ENCODE peak calls at places on chromosomes 6 and 20, in six cellular contexts. One of them, this sample, is unnamed.

GRCh38 chr6:39896701-39897100 is 37.6 kb downstream of the MOCS1 start:
- DNase-seq in CD8-positive, alpha-beta T cell: no peak
- DNase-seq in dorsolateral prefrontal cortex: no peak
- DNase-seq in body of pancreas: no peak
- DNase-seq in right lobe of liver: peak
- DNase-seq in Panc1: no peak
- DNase-seq in this sample: no peak

GRCh38 chr20:1825492-1825891 is 69.7 kb upstream of the SIRPA start:
- DNase-seq in CD8-positive, alpha-beta T cell: no peak
- DNase-seq in dorsolateral prefrontal cortex: no peak
- DNase-seq in body of pancreas: no peak
- DNase-seq in right lobe of liver: no peak
- DNase-seq in Panc1: no peak
- DNase-seq in this sample: no peak

GRCh38 chr6:166599158-166599557 is 12.7 kb upstream of the RAMACL start:
- DNase-seq in CD8-positive, alpha-beta T cell: no peak
- DNase-seq in dorsolateral prefrontal cortex: no peak
- DNase-seq in body of pancreas: no peak
- DNase-seq in right lobe of liver: no peak
- DNase-seq in Panc1: no peak
- DNase-seq in this sample: no peak

GRCh38 chr6:34459899-34460593 is 5.8 kb upstream of the PACSIN1 start:
- DNase-seq in CD8-positive, alpha-beta T cell: peak
- DNase-seq in dorsolateral prefrontal cortex: peak
- DNase-seq in body of pancreas: peak
- DNase-seq in right lobe of liver: peak
- DNase-seq in Panc1: peak
- DNase-seq in this sample: no peak

GRCh38 chr20:48766205-48766604 is 61.6 kb downstream of the PREX1 start:
- DNase-seq in CD8-positive, alpha-beta T cell: no peak
- DNase-seq in dorsolateral prefrontal cortex: no peak
- DNase-seq in body of pancreas: no peak
- DNase-seq in right lobe of liver: no peak
- DNase-seq in Panc1: no peak
- DNase-seq in this sample: no peak

GRCh38 chr20:21181028-21181427 is 55.1 kb downstream of the KIZ start:
- DNase-seq in CD8-positive, alpha-beta T cell: no peak
- DNase-seq in dorsolateral prefrontal cortex: no peak
- DNase-seq in body of pancreas: no peak
- DNase-seq in right lobe of liver: no peak
- DNase-seq in Panc1: no peak
- DNase-seq in this sample: no peak

GRCh38 chr6:164756142-164756541 is 553.3 kb downstream of the C6orf118 start:
- DNase-seq in CD8-positive, alpha-beta T cell: no peak
- DNase-seq in dorsolateral prefrontal cortex: no peak
- DNase-seq in body of pancreas: no peak
- DNase-seq in right lobe of liver: no peak
- DNase-seq in Panc1: no peak
- DNase-seq in this sample: no peak

GRCh38 chr6:143396497-143397228 is 53.8 kb downstream of the ADAT2 start:
- DNase-seq in CD8-positive, alpha-beta T cell: no peak
- DNase-seq in dorsolateral prefrontal cortex: peak
- DNase-seq in body of pancreas: peak
- DNase-seq in right lobe of liver: no peak
- DNase-seq in Panc1: no peak
- DNase-seq in this sample: no peak

GRCh38 chr20:772806-773205 is 4.5 kb upstream of the SLC52A3 start:
- DNase-seq in CD8-positive, alpha-beta T cell: no peak
- DNase-seq in dorsolateral prefrontal cortex: no peak
- DNase-seq in body of pancreas: no peak
- DNase-seq in right lobe of liver: no peak
- DNase-seq in Panc1: no peak
- DNase-seq in this sample: no peak

GRCh38 chr20:4774209-4774608 is 52.5 kb downstream of the PRND start:
- DNase-seq in CD8-positive, alpha-beta T cell: no peak
- DNase-seq in dorsolateral prefrontal cortex: no peak
- DNase-seq in body of pancreas: no peak
- DNase-seq in right lobe of liver: no peak
- DNase-seq in Panc1: no peak
- DNase-seq in this sample: no peak

GRCh38 chr6:21808551-21809181 is 215.1 kb downstream of the SOX4 start:
- DNase-seq in CD8-positive, alpha-beta T cell: no peak
- DNase-seq in dorsolateral prefrontal cortex: no peak
- DNase-seq in body of pancreas: peak
- DNase-seq in right lobe of liver: no peak
- DNase-seq in Panc1: no peak
- DNase-seq in this sample: no peak

GRCh38 chr6:87929843-87930288 is 117.8 kb upstream of the SPACA1 start:
- DNase-seq in CD8-positive, alpha-beta T cell: peak
- DNase-seq in dorsolateral prefrontal cortex: peak
- DNase-seq in body of pancreas: peak
- DNase-seq in right lobe of liver: peak
- DNase-seq in Panc1: peak
- DNase-seq in this sample: peak

GRCh38 chr6:154792761-154793160 is 59.5 kb downstream of the SCAF8 start:
- DNase-seq in CD8-positive, alpha-beta T cell: no peak
- DNase-seq in dorsolateral prefrontal cortex: no peak
- DNase-seq in body of pancreas: no peak
- DNase-seq in right lobe of liver: no peak
- DNase-seq in Panc1: no peak
- DNase-seq in this sample: no peak

GRCh38 chr6:63671098-63671754 is 35.6 kb downstream of the PHF3 start:
- DNase-seq in CD8-positive, alpha-beta T cell: no peak
- DNase-seq in dorsolateral prefrontal cortex: no peak
- DNase-seq in body of pancreas: no peak
- DNase-seq in right lobe of liver: no peak
- DNase-seq in Panc1: no peak
- DNase-seq in this sample: no peak

GRCh38 chr6:89612121-89612520 is 26.4 kb downstream of the LYRM2 start:
- DNase-seq in CD8-positive, alpha-beta T cell: no peak
- DNase-seq in dorsolateral prefrontal cortex: no peak
- DNase-seq in body of pancreas: no peak
- DNase-seq in right lobe of liver: no peak
- DNase-seq in Panc1: no peak
- DNase-seq in this sample: no peak
- TF ChIP-seq CTCF in CD8-positive, alpha-beta T cell: no peak
- TF ChIP-seq CTCF in dorsolateral prefrontal cortex: no peak
- TF ChIP-seq CTCF in body of pancreas: no peak
- TF ChIP-seq CTCF in right lobe of liver: no peak
- TF ChIP-seq CTCF in Panc1: no peak
- TF ChIP-seq CTCF in this sample: no peak

GRCh38 chr6:122615409-122615808 is 5.2 kb downstream of the PKIB start:
- DNase-seq in CD8-positive, alpha-beta T cell: no peak
- DNase-seq in dorsolateral prefrontal cortex: no peak
- DNase-seq in body of pancreas: no peak
- DNase-seq in right lobe of liver: no peak
- DNase-seq in Panc1: no peak
- DNase-seq in this sample: no peak

GRCh38 chr6:122609881-122610689 is at the start of gene PKIB:
- DNase-seq in CD8-positive, alpha-beta T cell: peak
- DNase-seq in dorsolateral prefrontal cortex: peak
- DNase-seq in body of pancreas: peak
- DNase-seq in right lobe of liver: peak
- DNase-seq in Panc1: peak
- DNase-seq in this sample: peak

GRCh38 chr6:122614303-122614702 is 4.1 kb downstream of the PKIB start:
- DNase-seq in CD8-positive, alpha-beta T cell: no peak
- DNase-seq in dorsolateral prefrontal cortex: no peak
- DNase-seq in body of pancreas: no peak
- DNase-seq in right lobe of liver: no peak
- DNase-seq in Panc1: no peak
- DNase-seq in this sample: no peak

GRCh38 chr6:122612838-122613237 is 2.6 kb downstream of the PKIB start:
- DNase-seq in CD8-positive, alpha-beta T cell: no peak
- DNase-seq in dorsolateral prefrontal cortex: no peak
- DNase-seq in body of pancreas: no peak
- DNase-seq in right lobe of liver: no peak
- DNase-seq in Panc1: no peak
- DNase-seq in this sample: no peak

DNA sequence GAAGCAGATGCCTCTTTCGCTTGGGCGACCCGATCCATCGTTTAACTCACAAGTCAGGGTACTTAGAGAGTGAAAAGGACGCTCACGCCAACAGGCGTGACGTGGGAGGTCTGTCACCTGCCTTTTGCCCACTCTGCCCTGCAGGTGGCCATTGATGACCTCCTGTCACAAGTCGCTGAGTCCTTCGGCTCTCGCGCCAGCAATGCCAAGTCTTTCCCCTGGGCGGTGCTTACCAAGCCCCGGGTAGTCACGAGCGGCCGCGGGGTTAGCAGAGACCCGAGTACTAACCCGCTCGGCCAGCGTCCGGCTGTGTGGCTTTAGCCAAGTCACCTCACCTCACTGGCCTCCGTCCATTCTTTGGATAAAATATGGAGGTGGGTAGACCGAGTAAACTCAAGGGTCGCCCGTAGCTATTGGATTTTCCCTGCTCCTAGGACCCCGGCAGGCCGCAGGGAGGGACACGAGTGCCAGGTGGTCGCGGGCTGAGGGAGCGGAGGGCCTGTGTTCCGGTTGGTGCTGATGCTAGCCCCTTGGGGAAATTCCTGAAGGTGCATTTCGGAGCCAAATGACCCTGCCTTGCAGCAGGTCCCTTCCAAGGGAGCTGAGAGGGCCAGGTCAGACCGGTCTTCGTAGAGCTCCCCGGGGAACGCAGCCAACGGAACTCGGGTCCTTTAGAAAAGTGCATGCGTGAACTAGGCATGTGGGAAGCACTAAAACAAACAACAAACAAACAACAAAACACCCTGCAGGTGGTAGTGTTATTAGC is 668 bp downstream of the PKIB start:
- DNase-seq in CD8-positive, alpha-beta T cell: no peak
- DNase-seq in dorsolateral prefrontal cortex: no peak
- DNase-seq in body of pancreas: peak
- DNase-seq in right lobe of liver: peak
- DNase-seq in Panc1: peak
- DNase-seq in this sample: peak
- TF ChIP-seq CTCF in CD8-positive, alpha-beta T cell: no peak
- TF ChIP-seq CTCF in dorsolateral prefrontal cortex: no peak
- TF ChIP-seq CTCF in body of pancreas: no peak
- TF ChIP-seq CTCF in right lobe of liver: no peak
- TF ChIP-seq CTCF in Panc1: no peak
- TF ChIP-seq CTCF in this sample: no peak

GRCh38 chr6:101120747-101121146 is 239.6 kb upstream of the ASCC3 start:
- DNase-seq in CD8-positive, alpha-beta T cell: no peak
- DNase-seq in dorsolateral prefrontal cortex: no peak
- DNase-seq in body of pancreas: no peak
- DNase-seq in right lobe of liver: no peak
- DNase-seq in Panc1: no peak
- DNase-seq in this sample: no peak

GRCh38 chr6:101114703-101115102 is 233.6 kb upstream of the ASCC3 start:
- DNase-seq in CD8-positive, alpha-beta T cell: no peak
- DNase-seq in dorsolateral prefrontal cortex: peak
- DNase-seq in body of pancreas: peak
- DNase-seq in right lobe of liver: no peak
- DNase-seq in Panc1: peak
- DNase-seq in this sample: peak

GRCh38 chr6:101113468-101114260 is 232.5 kb upstream of the ASCC3 start:
- DNase-seq in CD8-positive, alpha-beta T cell: no peak
- DNase-seq in dorsolateral prefrontal cortex: no peak
- DNase-seq in body of pancreas: no peak
- DNase-seq in right lobe of liver: no peak
- DNase-seq in Panc1: no peak
- DNase-seq in this sample: no peak

GRCh38 chr6:101117397-101118185 is 236.5 kb upstream of the ASCC3 start:
- DNase-seq in CD8-positive, alpha-beta T cell: no peak
- DNase-seq in dorsolateral prefrontal cortex: no peak
- DNase-seq in body of pancreas: no peak
- DNase-seq in right lobe of liver: no peak
- DNase-seq in Panc1: no peak
- DNase-seq in this sample: no peak

DNA sequence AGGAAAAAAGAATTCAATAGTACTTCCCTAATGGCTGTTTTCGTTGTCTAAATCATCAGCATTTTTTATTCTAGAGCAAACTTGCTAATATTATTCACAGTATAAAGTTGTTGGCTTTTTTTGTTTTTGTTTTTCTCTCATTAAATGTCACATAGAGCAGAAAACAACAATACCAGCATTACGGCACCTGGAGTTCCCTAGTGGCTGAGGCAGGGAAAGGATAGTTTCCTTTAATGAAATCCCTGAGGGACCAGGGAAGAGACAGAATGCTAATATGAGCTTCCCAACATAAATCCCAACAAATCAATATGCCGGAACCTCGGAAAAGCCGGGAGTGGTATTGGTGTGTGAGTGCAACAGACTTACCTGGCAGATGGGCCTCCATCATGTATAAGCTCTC is 235.2 kb upstream of the ASCC3 start:
- DNase-seq in CD8-positive, alpha-beta T cell: no peak
- DNase-seq in dorsolateral prefrontal cortex: no peak
- DNase-seq in body of pancreas: no peak
- DNase-seq in right lobe of liver: no peak
- DNase-seq in Panc1: no peak
- DNase-seq in this sample: peak
- TF ChIP-seq CTCF in CD8-positive, alpha-beta T cell: no peak
- TF ChIP-seq CTCF in dorsolateral prefrontal cortex: no peak
- TF ChIP-seq CTCF in body of pancreas: no peak
- TF ChIP-seq CTCF in right lobe of liver: no peak
- TF ChIP-seq CTCF in Panc1: peak
- TF ChIP-seq CTCF in this sample: no peak

DNA sequence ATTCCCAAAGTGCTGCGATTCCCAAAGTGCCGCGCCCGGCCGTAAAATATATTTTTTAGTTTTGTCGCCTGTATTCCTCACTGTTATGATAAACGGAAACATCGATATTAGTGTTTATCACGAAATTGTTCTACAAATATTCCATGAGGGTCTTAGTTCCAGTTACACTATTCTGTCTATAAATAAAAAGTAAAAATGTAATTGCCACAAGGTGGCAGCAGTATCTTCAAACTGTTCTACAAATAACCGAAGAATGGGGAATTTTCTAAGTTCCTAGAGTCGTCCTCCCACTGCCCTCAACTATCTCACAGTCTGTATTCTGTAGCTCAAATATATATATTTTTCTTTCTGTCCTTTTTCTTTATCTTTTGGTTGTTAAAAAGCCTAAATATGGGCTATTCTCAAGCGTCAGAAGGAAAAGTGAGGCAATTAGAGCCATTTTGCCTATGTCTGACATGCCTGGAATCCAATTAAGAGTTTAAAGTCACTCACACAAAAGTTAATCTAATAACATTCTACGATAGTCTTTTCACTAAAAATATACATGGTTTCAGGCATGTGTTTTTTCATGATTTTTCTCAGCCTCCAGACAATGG is 14.1 kb upstream of the FAM162B start:
- DNase-seq in CD8-positive, alpha-beta T cell: no peak
- DNase-seq in dorsolateral prefrontal cortex: no peak
- DNase-seq in body of pancreas: no peak
- DNase-seq in right lobe of liver: no peak
- DNase-seq in Panc1: peak
- DNase-seq in this sample: no peak
- TF ChIP-seq CTCF in CD8-positive, alpha-beta T cell: peak
- TF ChIP-seq CTCF in dorsolateral prefrontal cortex: peak
- TF ChIP-seq CTCF in body of pancreas: peak
- TF ChIP-seq CTCF in right lobe of liver: peak
- TF ChIP-seq CTCF in Panc1: peak
- TF ChIP-seq CTCF in this sample: peak

This sample was measured in D721Med.